ENCODE peak calls at places on chromosomes 7 and 10, in nine cellular contexts. N, T, Z, V, L, I, R, F and A are unnamed samples.

GRCh38 chr7:74560081-74560719 is 97.3 kb upstream of the GTF2I start:
- DNase-seq in N (no peak), T (no peak), Z (no peak), V (no peak), L (no peak), I (no peak), R (no peak), F (no peak), A (no peak)

GRCh38 chr10:91909178-91909677 is at the start of gene FGFBP3:
- DNase-seq in N (peak; percentile 65), T (no peak), Z (no peak), V (no peak), L (no peak), I (peak; percentile 20), R (peak; percentile 23), F (peak; percentile 21), A (no peak)

GRCh38 chr10:124719213-124719851 is 24.8 kb downstream of the FAM53B start:
- DNase-seq in N (peak; percentile 26), T (peak; percentile 61), Z (peak; percentile 71), V (peak; percentile 71), L (peak; percentile 70), I (no peak), R (peak; percentile 93), F (peak; percentile 87), A (no peak)

GRCh38 chr10:117684673-117685211 is 142.2 kb downstream of the EMX2 start:
- DNase-seq in N (peak; percentile 40), T (peak; percentile 73), Z (peak; percentile 41), V (peak; percentile 60), L (peak; percentile 53), I (peak; percentile 16), R (peak; percentile 16), F (no peak), A (no peak)

GRCh38 chr7:107327986-107328569 is 141.8 kb upstream of the GPR22 start:
- DNase-seq in N (peak; percentile 10), T (no peak), Z (no peak), V (no peak), L (no peak), I (no peak), R (no peak), F (peak; percentile 78), A (no peak)

GRCh38 chr10:27448926-27449325 is 55.2 kb upstream of the RAB18 start:
- DNase-seq in N (peak; percentile 17), T (no peak), Z (no peak), V (no peak), L (no peak), I (no peak), R (no peak), F (peak; percentile 77), A (no peak)

GRCh38 chr7:134546903-134547737 is 1.8 kb upstream of the AKR1B15 start:
- DNase-seq in N (peak; percentile 85), T (peak; percentile 80), Z (peak; percentile 63), V (peak; percentile 63), L (peak; percentile 83), I (peak; percentile 79), R (no peak), F (peak; percentile 72), A (no peak)

GRCh38 chr10:75284097-75284485 is 48.3 kb upstream of the COMTD1 start:
- DNase-seq in N (no peak), T (no peak), Z (no peak), V (no peak), L (no peak), I (no peak), R (no peak), F (no peak), A (no peak)

GRCh38 chr10:97713351-97713827 is at the start of gene MARVELD1:
- DNase-seq in N (peak; percentile 81), T (peak; percentile 84), Z (peak; percentile 73), V (peak; percentile 71), L (peak; percentile 13), I (peak; percentile 33), R (peak; percentile 38), F (peak; percentile 66), A (no peak)

GRCh38 chr10:93481931-93482834 is at the start of gene MYOF:
- DNase-seq in N (peak; percentile 91), T (peak; percentile 80), Z (peak; percentile 69), V (peak; percentile 79), L (peak; percentile 73), I (peak; percentile 59), R (peak; percentile 83), F (peak; percentile 82), A (no peak)

GRCh38 chr10:93491589-93492121 is 4.8 kb upstream of the CEP55 start:
- DNase-seq in N (no peak), T (no peak), Z (no peak), V (no peak), L (no peak), I (no peak), R (no peak), F (no peak), A (no peak)

GRCh38 chr10:93488956-93489528 is 6.9 kb upstream of the MYOF start:
- DNase-seq in N (no peak), T (no peak), Z (no peak), V (no peak), L (no peak), I (no peak), R (no peak), F (no peak), A (no peak)

GRCh38 chr10:93481213-93481930 is 762 bp downstream of the MYOF start:
- DNase-seq in N (no peak), T (no peak), Z (no peak), V (peak; percentile 21), L (no peak), I (no peak), R (no peak), F (peak; percentile 20), A (no peak)

GRCh38 chr10:93485690-93486089 is 3.6 kb upstream of the MYOF start:
- DNase-seq in N (no peak), T (no peak), Z (no peak), V (peak; percentile 8), L (no peak), I (no peak), R (no peak), F (no peak), A (no peak)
- TF ChIP-seq CTCF in N (peak; percentile 16), T (no peak), Z (no peak), V (no peak), L (no peak), I (no peak), R (no peak), F (no peak), A (no peak)

GRCh38 chr7:70414368-70414767 is 717.6 kb upstream of the GALNT17 start:
- DNase-seq in N (no peak), T (no peak), Z (no peak), V (no peak), L (no peak), I (no peak), R (no peak), F (no peak), A (no peak)

GRCh38 chr7:70419816-70420215 is 712.1 kb upstream of the GALNT17 start:
- DNase-seq in N (no peak), T (no peak), Z (no peak), V (no peak), L (no peak), I (no peak), R (no peak), F (no peak), A (no peak)

GRCh38 chr7:70416611-70417010 is 715.3 kb upstream of the GALNT17 start:
- DNase-seq in N (no peak), T (no peak), Z (no peak), V (no peak), L (no peak), I (no peak), R (no peak), F (no peak), A (no peak)

GRCh38 chr7:70415179-70415972 is 716.6 kb upstream of the GALNT17 start:
- DNase-seq in N (no peak), T (no peak), Z (no peak), V (no peak), L (no peak), I (no peak), R (peak; percentile 13), F (no peak), A (no peak)

GRCh38 chr7:70417061-70417655 is 714.8 kb upstream of the GALNT17 start:
- DNase-seq in N (no peak), T (no peak), Z (no peak), V (peak; percentile 31), L (no peak), I (no peak), R (no peak), F (no peak), A (no peak)
- TF ChIP-seq CTCF in N (no peak), T (peak; percentile 22), Z (no peak), V (no peak), L (no peak), I (no peak), R (no peak), F (peak; percentile 4), A (no peak)

GRCh38 chr7:51006483-51007235 is 224.0 kb upstream of the GRB10 start:
- DNase-seq in N (no peak), T (peak; percentile 28), Z (peak; percentile 11), V (peak; percentile 3), L (no peak), I (no peak), R (no peak), F (no peak), A (no peak)
- TF ChIP-seq CTCF in N (no peak), T (no peak), Z (no peak), V (no peak), L (no peak), I (no peak), R (no peak), F (peak; percentile 3), A (no peak)

GRCh38 chr10:88107698-88108097 is 244.3 kb downstream of the PTEN start:
- DNase-seq in N (no peak), T (no peak), Z (no peak), V (no peak), L (no peak), I (no peak), R (no peak), F (no peak), A (no peak)

GRCh38 chr10:88111294-88111693 is 247.9 kb downstream of the PTEN start:
- DNase-seq in N (no peak), T (no peak), Z (no peak), V (no peak), L (no peak), I (no peak), R (peak; percentile 73), F (no peak), A (no peak)

GRCh38 chr10:88108115-88108610 is 244.7 kb downstream of the PTEN start:
- DNase-seq in N (peak; percentile 36), T (no peak), Z (no peak), V (no peak), L (no peak), I (no peak), R (peak; percentile 94), F (no peak), A (no peak)

GRCh38 chr10:88110822-88111221 is 247.4 kb downstream of the PTEN start:
- DNase-seq in N (no peak), T (no peak), Z (no peak), V (no peak), L (no peak), I (no peak), R (peak; percentile 48), F (no peak), A (no peak)

DNA sequence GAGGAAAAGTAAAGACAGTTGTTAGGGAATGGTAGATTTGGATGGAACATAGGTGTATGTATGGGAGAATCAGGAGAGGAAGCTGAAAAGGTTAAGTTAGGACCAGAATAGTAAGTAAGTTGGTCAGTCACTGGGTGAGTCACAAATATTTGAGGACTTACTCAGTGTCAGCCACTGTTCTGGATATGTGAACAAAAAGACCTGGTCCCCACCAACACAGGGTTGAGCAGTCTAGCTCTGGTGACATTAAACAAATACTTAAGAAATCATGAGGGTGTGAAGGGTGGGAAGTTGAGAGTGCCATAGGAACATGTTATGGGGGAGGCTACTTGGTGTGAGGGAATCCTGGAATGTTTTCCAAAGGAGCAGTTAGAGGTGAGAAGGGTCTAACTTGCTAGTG is 246.9 kb downstream of the PTEN start:
- DNase-seq in N (peak; percentile 52), T (no peak), Z (no peak), V (no peak), L (peak; percentile 21), I (no peak), R (peak; percentile 63), F (peak; percentile 75), A (no peak)
- TF ChIP-seq CTCF in N (no peak), T (no peak), Z (no peak), V (no peak), L (no peak), I (no peak), R (peak; percentile 1), F (no peak), A (no peak)